ENCODE peak calls at places on chromosomes 13 and 19, in four cellular contexts. One of them, this sample, is unnamed.

GRCh38 chr19:2016041-2016807 is 710 bp upstream of the BTBD2 start:
- DNase-seq in fibroblast of pulmonary artery: peak
- DNase-seq in posterior vena cava: peak
- DNase-seq in thoracic aorta: peak
- DNase-seq in this sample: peak

GRCh38 chr13:50080158-50080855 is 65.1 kb downstream of the KCNRG start:
- DNase-seq in fibroblast of pulmonary artery: peak
- DNase-seq in posterior vena cava: peak
- DNase-seq in thoracic aorta: no peak
- DNase-seq in this sample: peak

GRCh38 chr19:30556230-30556711 is 184.1 kb downstream of the ZNF536 start:
- DNase-seq in fibroblast of pulmonary artery: no peak
- DNase-seq in posterior vena cava: no peak
- DNase-seq in thoracic aorta: no peak
- DNase-seq in this sample: no peak

GRCh38 chr19:4660993-4661392 is 9.1 kb downstream of the MYDGF start:
- DNase-seq in fibroblast of pulmonary artery: no peak
- DNase-seq in posterior vena cava: no peak
- DNase-seq in thoracic aorta: no peak
- DNase-seq in this sample: no peak

GRCh38 chr13:28488376-28489005 is 6.4 kb downstream of the FLT1 start:
- DNase-seq in fibroblast of pulmonary artery: no peak
- DNase-seq in posterior vena cava: no peak
- DNase-seq in thoracic aorta: no peak
- DNase-seq in this sample: no peak

GRCh38 chr13:107765724-107766436 is 449.5 kb downstream of the LIG4 start:
- DNase-seq in fibroblast of pulmonary artery: peak
- DNase-seq in posterior vena cava: no peak
- DNase-seq in thoracic aorta: no peak
- DNase-seq in this sample: no peak

GRCh38 chr19:19817357-19817756 is 4.2 kb downstream of the ZNF506 start:
- DNase-seq in fibroblast of pulmonary artery: no peak
- DNase-seq in posterior vena cava: no peak
- DNase-seq in thoracic aorta: no peak
- DNase-seq in this sample: no peak

GRCh38 chr13:113040597-113041292 is 64.8 kb upstream of the F7 start:
- DNase-seq in fibroblast of pulmonary artery: no peak
- DNase-seq in posterior vena cava: no peak
- DNase-seq in thoracic aorta: no peak
- DNase-seq in this sample: no peak

GRCh38 chr13:98466634-98467236 is 110.2 kb downstream of the STK24 start:
- DNase-seq in fibroblast of pulmonary artery: peak
- DNase-seq in posterior vena cava: peak
- DNase-seq in thoracic aorta: no peak
- DNase-seq in this sample: peak

GRCh38 chr19:2974342-2974932 is 2.9 kb upstream of the TLE6 start:
- DNase-seq in fibroblast of pulmonary artery: peak
- DNase-seq in posterior vena cava: peak
- DNase-seq in thoracic aorta: no peak
- DNase-seq in this sample: no peak

GRCh38 chr13:70994204-70994603 is 872.8 kb downstream of the DACH1 start:
- DNase-seq in fibroblast of pulmonary artery: no peak
- DNase-seq in posterior vena cava: no peak
- DNase-seq in thoracic aorta: no peak
- DNase-seq in this sample: no peak

GRCh38 chr13:50235604-50236003 is 220.4 kb downstream of the KCNRG start:
- DNase-seq in fibroblast of pulmonary artery: no peak
- DNase-seq in posterior vena cava: no peak
- DNase-seq in thoracic aorta: no peak
- DNase-seq in this sample: no peak

GRCh38 chr19:46979103-46979769 is 40.4 kb upstream of the NPAS1 start:
- DNase-seq in fibroblast of pulmonary artery: no peak
- DNase-seq in posterior vena cava: no peak
- DNase-seq in thoracic aorta: no peak
- DNase-seq in this sample: no peak

GRCh38 chr13:21668665-21669599 is 1.9 kb upstream of the FGF9 start:
- DNase-seq in fibroblast of pulmonary artery: peak
- DNase-seq in posterior vena cava: peak
- DNase-seq in thoracic aorta: no peak
- DNase-seq in this sample: no peak

GRCh38 chr19:17209126-17210036 is 5.8 kb upstream of the USE1 start:
- DNase-seq in fibroblast of pulmonary artery: peak
- DNase-seq in posterior vena cava: no peak
- DNase-seq in thoracic aorta: no peak
- DNase-seq in this sample: peak

GRCh38 chr19:12783849-12784393 is 7.4 kb upstream of the JUNB start:
- DNase-seq in fibroblast of pulmonary artery: no peak
- DNase-seq in posterior vena cava: peak
- DNase-seq in thoracic aorta: no peak
- DNase-seq in this sample: peak

GRCh38 chr13:52001120-52001731 is 10.0 kb downstream of the ATP7B start:
- DNase-seq in fibroblast of pulmonary artery: peak
- DNase-seq in posterior vena cava: no peak
- DNase-seq in thoracic aorta: no peak
- DNase-seq in this sample: peak

This sample was measured in dermis microvascular lymphatic vessel endothelial cell.